ENCODE peak calls at places on chromosomes 7 and 10, in five cellular contexts. One of them, this sample, is unnamed.

GRCh38 chr10:33095867-33096479 is 137.9 kb upstream of the ITGB1 start:
- DNase-seq in prostate gland: no peak
- DNase-seq in stomach: no peak
- DNase-seq in A549: no peak
- DNase-seq in fibroblast of mammary gland: no peak
- DNase-seq in this sample: no peak

GRCh38 chr7:135282621-135283295 is 49.1 kb downstream of the STRA8 start:
- DNase-seq in A549: no peak
- DNase-seq in prostate gland: no peak
- DNase-seq in fibroblast of mammary gland: peak
- DNase-seq in stomach: no peak
- DNase-seq in this sample: no peak

GRCh38 chr7:154767194-154767593 is 235.7 kb downstream of the PAXIP1 start:
- DNase-seq in A549: no peak
- DNase-seq in prostate gland: no peak
- DNase-seq in fibroblast of mammary gland: no peak
- DNase-seq in stomach: no peak
- DNase-seq in this sample: no peak

GRCh38 chr7:30563326-30563942 is 31.2 kb upstream of the GARS1 start:
- DNase-seq in A549: no peak
- DNase-seq in prostate gland: no peak
- DNase-seq in fibroblast of mammary gland: peak
- DNase-seq in stomach: no peak
- DNase-seq in this sample: no peak

GRCh38 chr7:98366562-98366938 is 34.3 kb downstream of the BAIAP2L1 start:
- DNase-seq in stomach: peak
- DNase-seq in A549: no peak
- DNase-seq in prostate gland: no peak
- DNase-seq in fibroblast of mammary gland: no peak
- DNase-seq in this sample: no peak

GRCh38 chr10:11746883-11747539 is 4.8 kb downstream of the ECHDC3 start:
- DNase-seq in fibroblast of mammary gland: no peak
- DNase-seq in stomach: peak
- DNase-seq in prostate gland: peak
- DNase-seq in A549: no peak
- DNase-seq in this sample: no peak

GRCh38 chr7:44636926-44637325 is 30.5 kb downstream of the OGDH start:
- DNase-seq in stomach: no peak
- DNase-seq in fibroblast of mammary gland: no peak
- DNase-seq in prostate gland: no peak
- DNase-seq in A549: no peak
- DNase-seq in this sample: no peak

GRCh38 chr7:13829914-13830603 is 159.4 kb downstream of the ETV1 start:
- DNase-seq in A549: no peak
- DNase-seq in fibroblast of mammary gland: peak
- DNase-seq in stomach: no peak
- DNase-seq in prostate gland: no peak
- DNase-seq in this sample: peak

GRCh38 chr10:58104419-58104818 is 163.3 kb downstream of the IPMK start:
- DNase-seq in fibroblast of mammary gland: peak
- DNase-seq in A549: no peak
- DNase-seq in prostate gland: no peak
- DNase-seq in stomach: no peak
- DNase-seq in this sample: no peak

GRCh38 chr7:149261321-149261828 is 621 bp upstream of the ZNF783 start:
- DNase-seq in fibroblast of mammary gland: peak
- DNase-seq in prostate gland: no peak
- DNase-seq in stomach: no peak
- DNase-seq in A549: peak
- DNase-seq in this sample: peak

GRCh38 chr7:43766564-43766963 is 8.1 kb downstream of the BLVRA start:
- DNase-seq in A549: no peak
- DNase-seq in stomach: no peak
- DNase-seq in prostate gland: no peak
- DNase-seq in fibroblast of mammary gland: no peak
- DNase-seq in this sample: no peak

GRCh38 chr7:116952640-116953371 is 495 bp upstream of the ST7 start:
- DNase-seq in fibroblast of mammary gland: peak
- DNase-seq in stomach: peak
- DNase-seq in prostate gland: peak
- DNase-seq in A549: peak
- DNase-seq in this sample: peak

GRCh38 chr10:79312601-79313187 is 34.6 kb upstream of the PPIF start:
- DNase-seq in A549: no peak
- DNase-seq in fibroblast of mammary gland: no peak
- DNase-seq in stomach: no peak
- DNase-seq in prostate gland: no peak
- DNase-seq in this sample: no peak

GRCh38 chr7:124992881-124993562 is 63.4 kb upstream of the POT1 start:
- DNase-seq in prostate gland: no peak
- DNase-seq in fibroblast of mammary gland: peak
- DNase-seq in stomach: peak
- DNase-seq in A549: peak
- DNase-seq in this sample: no peak

GRCh38 chr7:132458685-132459084 is 117.6 kb downstream of the PLXNA4 start:
- DNase-seq in A549: no peak
- DNase-seq in prostate gland: no peak
- DNase-seq in stomach: no peak
- DNase-seq in fibroblast of mammary gland: no peak
- DNase-seq in this sample: no peak

GRCh38 chr7:158860394-158860793 is 4.0 kb downstream of the DYNC2I1 start:
- DNase-seq in A549: no peak
- DNase-seq in stomach: no peak
- DNase-seq in fibroblast of mammary gland: no peak
- DNase-seq in prostate gland: no peak
- DNase-seq in this sample: no peak

GRCh38 chr7:47360301-47360900 is 221.5 kb downstream of the TNS3 start:
- DNase-seq in A549: no peak
- DNase-seq in stomach: peak
- DNase-seq in prostate gland: no peak
- DNase-seq in fibroblast of mammary gland: no peak
- DNase-seq in this sample: no peak

GRCh38 chr7:105791926-105792325 is 84.5 kb downstream of the ATXN7L1 start:
- DNase-seq in stomach: no peak
- DNase-seq in prostate gland: no peak
- DNase-seq in A549: no peak
- DNase-seq in fibroblast of mammary gland: no peak
- DNase-seq in this sample: no peak

GRCh38 chr7:144588535-144588934 is 185.0 kb upstream of the NOBOX start:
- DNase-seq in A549: no peak
- DNase-seq in prostate gland: no peak
- DNase-seq in stomach: no peak
- DNase-seq in fibroblast of mammary gland: peak
- DNase-seq in this sample: no peak

GRCh38 chr7:55240418-55241142 is 124.6 kb upstream of the LANCL2 start:
- DNase-seq in A549: no peak
- DNase-seq in prostate gland: no peak
- DNase-seq in fibroblast of mammary gland: no peak
- DNase-seq in stomach: no peak
- DNase-seq in this sample: no peak

GRCh38 chr10:1402821-1403507 is 334.4 kb downstream of the ADARB2 start:
- DNase-seq in prostate gland: no peak
- DNase-seq in A549: no peak
- DNase-seq in fibroblast of mammary gland: no peak
- DNase-seq in stomach: peak
- DNase-seq in this sample: no peak

GRCh38 chr10:1368772-1369171 is 312.6 kb downstream of the WDR37 start:
- DNase-seq in stomach: peak
- DNase-seq in fibroblast of mammary gland: no peak
- DNase-seq in prostate gland: no peak
- DNase-seq in A549: peak
- DNase-seq in this sample: no peak

GRCh38 chr10:23100331-23101030 is 5.1 kb downstream of the MSRB2 start:
- DNase-seq in A549: no peak
- DNase-seq in stomach: no peak
- DNase-seq in prostate gland: no peak
- DNase-seq in fibroblast of mammary gland: no peak
- DNase-seq in this sample: no peak

GRCh38 chr7:113015038-113015645 is 71.5 kb downstream of the GPR85 start:
- DNase-seq in stomach: no peak
- DNase-seq in fibroblast of mammary gland: peak
- DNase-seq in prostate gland: no peak
- DNase-seq in A549: peak
- DNase-seq in this sample: no peak

GRCh38 chr10:104435822-104436221 is 82.2 kb downstream of the CFAP58 start:
- DNase-seq in prostate gland: no peak
- DNase-seq in stomach: no peak
- DNase-seq in A549: no peak
- DNase-seq in fibroblast of mammary gland: no peak
- DNase-seq in this sample: peak

GRCh38 chr7:115724400-115725056 is 306.0 kb downstream of the TFEC start:
- DNase-seq in prostate gland: no peak
- DNase-seq in A549: peak
- DNase-seq in stomach: no peak
- DNase-seq in fibroblast of mammary gland: no peak
- DNase-seq in this sample: no peak

GRCh38 chr10:123136221-123136805 is 543 bp downstream of the HMX3 start:
- DNase-seq in prostate gland: no peak
- DNase-seq in A549: no peak
- DNase-seq in stomach: no peak
- DNase-seq in fibroblast of mammary gland: no peak
- DNase-seq in this sample: no peak

DNA sequence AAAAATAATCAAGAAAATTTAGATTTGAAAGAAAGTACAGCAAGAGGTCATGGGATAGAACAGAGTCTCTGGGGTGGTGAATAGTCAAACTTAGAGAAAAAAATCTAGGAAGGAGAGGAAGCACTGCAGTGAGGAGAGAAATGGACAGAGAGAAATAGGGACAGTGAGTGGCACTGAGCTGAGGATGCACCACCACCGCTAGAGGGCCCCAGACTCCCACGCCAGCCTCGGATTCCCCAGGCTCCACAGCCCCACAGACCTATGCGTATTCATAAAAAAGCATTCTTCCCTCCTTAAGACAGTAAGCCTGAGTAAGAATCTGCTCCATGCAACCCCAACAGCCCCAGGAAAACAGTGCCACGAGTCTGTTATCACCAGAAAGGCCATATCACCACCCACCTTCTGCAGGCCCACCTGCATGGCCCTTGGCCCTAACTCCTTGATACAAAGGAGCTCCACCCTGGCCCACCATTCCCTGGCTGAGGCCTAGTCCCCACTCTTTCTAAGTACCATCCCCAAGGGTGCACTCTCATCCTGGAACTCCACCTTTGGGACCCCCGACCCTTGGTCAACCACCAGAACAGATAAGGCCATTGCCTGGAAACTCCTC is 91.0 kb downstream of the ALOX5 start:
- DNase-seq in fibroblast of mammary gland: peak
- DNase-seq in stomach: peak
- DNase-seq in A549: peak
- DNase-seq in prostate gland: peak
- DNase-seq in this sample: peak
- TF ChIP-seq CTCF in fibroblast of mammary gland: peak
- TF ChIP-seq CTCF in stomach: peak
- TF ChIP-seq CTCF in A549: peak
- TF ChIP-seq CTCF in prostate gland: peak
- TF ChIP-seq CTCF in this sample: peak

DNA sequence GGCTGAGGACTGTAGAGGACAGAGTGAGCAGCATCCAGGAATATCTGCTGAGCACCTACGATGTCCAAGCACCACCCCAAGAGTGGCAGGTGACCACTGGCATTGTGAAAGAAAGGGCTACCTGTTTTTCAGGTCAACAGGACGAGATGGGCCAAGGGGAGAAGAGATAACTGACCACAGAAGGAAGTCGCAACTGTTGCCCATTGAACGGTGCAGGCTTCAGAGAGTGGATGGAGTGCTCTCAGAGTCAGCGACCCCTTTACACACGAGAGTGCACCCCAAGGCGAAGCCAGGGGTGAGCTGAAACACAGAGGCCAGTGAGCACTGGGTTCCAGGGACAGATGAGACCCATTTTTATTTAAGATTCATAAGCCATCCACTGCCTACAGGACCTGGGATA is 42.3 kb downstream of the HIPK2 start:
- DNase-seq in fibroblast of mammary gland: no peak
- DNase-seq in prostate gland: no peak
- DNase-seq in A549: no peak
- DNase-seq in stomach: no peak
- DNase-seq in this sample: no peak
- H3K4me3 ChIP-seq in fibroblast of mammary gland: no peak
- H3K4me3 ChIP-seq in prostate gland: no peak
- H3K4me3 ChIP-seq in A549: no peak
- H3K4me3 ChIP-seq in stomach: no peak
- H3K4me3 ChIP-seq in this sample: no peak

GRCh38 chr10:17802350-17802749 is 6.8 kb upstream of the MRC1 start:
- DNase-seq in fibroblast of mammary gland: no peak
- DNase-seq in A549: no peak
- DNase-seq in stomach: no peak
- DNase-seq in prostate gland: no peak
- DNase-seq in this sample: no peak

GRCh38 chr10:17805440-17805839 is 3.7 kb upstream of the MRC1 start:
- DNase-seq in A549: no peak
- DNase-seq in fibroblast of mammary gland: no peak
- DNase-seq in prostate gland: no peak
- DNase-seq in stomach: no peak
- DNase-seq in this sample: no peak

GRCh38 chr10:17808971-17809841 is at the start of gene MRC1:
- DNase-seq in prostate gland: no peak
- DNase-seq in A549: no peak
- DNase-seq in stomach: no peak
- DNase-seq in fibroblast of mammary gland: no peak
- DNase-seq in this sample: no peak

GRCh38 chr10:17802966-17803365 is 6.2 kb upstream of the MRC1 start:
- DNase-seq in stomach: no peak
- DNase-seq in prostate gland: no peak
- DNase-seq in fibroblast of mammary gland: peak
- DNase-seq in A549: no peak
- DNase-seq in this sample: no peak

GRCh38 chr10:17805921-17806577 is 3.1 kb upstream of the MRC1 start:
- DNase-seq in stomach: no peak
- DNase-seq in A549: peak
- DNase-seq in fibroblast of mammary gland: no peak
- DNase-seq in prostate gland: no peak
- DNase-seq in this sample: no peak
- TF ChIP-seq CTCF in stomach: no peak
- TF ChIP-seq CTCF in A549: peak
- TF ChIP-seq CTCF in fibroblast of mammary gland: peak
- TF ChIP-seq CTCF in prostate gland: no peak
- TF ChIP-seq CTCF in this sample: peak

GRCh38 chr7:128833939-128834310 is 3.7 kb downstream of the FLNC start:
- DNase-seq in prostate gland: no peak
- DNase-seq in A549: no peak
- DNase-seq in fibroblast of mammary gland: peak
- DNase-seq in stomach: no peak
- DNase-seq in this sample: no peak

GRCh38 chr7:128831994-128832879 is 2.0 kb downstream of the FLNC start:
- DNase-seq in fibroblast of mammary gland: peak
- DNase-seq in A549: no peak
- DNase-seq in prostate gland: no peak
- DNase-seq in stomach: no peak
- DNase-seq in this sample: peak

GRCh38 chr7:128835231-128835751 is 5.1 kb downstream of the FLNC start:
- DNase-seq in stomach: no peak
- DNase-seq in prostate gland: no peak
- DNase-seq in fibroblast of mammary gland: no peak
- DNase-seq in A549: no peak
- DNase-seq in this sample: no peak

GRCh38 chr7:128832880-128833147 is 2.6 kb downstream of the FLNC start:
- DNase-seq in stomach: no peak
- DNase-seq in A549: no peak
- DNase-seq in prostate gland: no peak
- DNase-seq in fibroblast of mammary gland: no peak
- DNase-seq in this sample: no peak

GRCh38 chr7:128833148-128833938 is 3.1 kb downstream of the FLNC start:
- DNase-seq in A549: no peak
- DNase-seq in fibroblast of mammary gland: peak
- DNase-seq in prostate gland: no peak
- DNase-seq in stomach: no peak
- DNase-seq in this sample: peak
- H3K4me3 ChIP-seq in A549: no peak
- H3K4me3 ChIP-seq in fibroblast of mammary gland: peak
- H3K4me3 ChIP-seq in prostate gland: peak
- H3K4me3 ChIP-seq in stomach: peak
- H3K4me3 ChIP-seq in this sample: peak